ENCODE peak calls at places on chromosomes 1 and 21, in four cellular contexts. W is naive thymus-derived CD4-positive, alpha-beta T cell; D is substantia nigra; B is OCI-LY7. F is an unnamed sample.

GRCh38 chr1:85417017-85417416 is 47.9 kb downstream of the DDAH1 start:
- DNase-seq in W (no peak), D (no peak), B (no peak), F (no peak)

GRCh38 chr1:58841455-58841854 is 57.6 kb upstream of the JUN start:
- DNase-seq in W (no peak), D (no peak), B (peak), F (peak)

GRCh38 chr1:24925082-24925779 is 4.8 kb downstream of the RUNX3 start:
- DNase-seq in W (peak), D (no peak), B (no peak), F (peak)

GRCh38 chr1:60563777-60564176 is 490.2 kb upstream of the C1orf87 start:
- DNase-seq in W (no peak), D (no peak), B (no peak), F (no peak)

GRCh38 chr1:62687903-62688686 is at the start of gene DOCK7:
- DNase-seq in W (peak), D (peak), B (peak), F (peak)

GRCh38 chr1:201422436-201423030 is 1.0 kb upstream of the TNNI1 start:
- DNase-seq in W (no peak), D (no peak), B (peak), F (no peak)

GRCh38 chr1:94071391-94071790 is 49.6 kb downstream of the ABCA4 start:
- DNase-seq in W (no peak), D (no peak), B (no peak), F (no peak)

GRCh38 chr1:116573388-116574100 is 2.7 kb upstream of the CD58 start:
- DNase-seq in W (no peak), D (no peak), B (no peak), F (no peak)

GRCh38 chr1:12570291-12570690 is 47.7 kb downstream of the DHRS3 start:
- DNase-seq in W (no peak), D (no peak), B (no peak), F (no peak)

GRCh38 chr1:245207056-245207638 is 52.4 kb downstream of the KIF26B start:
- DNase-seq in W (no peak), D (no peak), B (no peak), F (no peak)

GRCh38 chr1:85894651-85895050 is 186.4 kb upstream of the ZNHIT6 start:
- DNase-seq in W (no peak), D (no peak), B (peak), F (no peak)

GRCh38 chr1:54172614-54173312 is 20.0 kb upstream of the CDCP2 start:
- DNase-seq in W (no peak), D (no peak), B (no peak), F (no peak)

GRCh38 chr1:234272656-234273312 is 100.5 kb upstream of the COA6 start:
- DNase-seq in W (no peak), D (no peak), B (no peak), F (no peak)

GRCh38 chr1:112938188-112938587 is 17.8 kb downstream of the SLC16A1 start:
- DNase-seq in W (no peak), D (no peak), B (no peak), F (no peak)

GRCh38 chr1:199780948-199781347 is 246.6 kb upstream of the NR5A2 start:
- DNase-seq in W (no peak), D (no peak), B (no peak), F (no peak)

GRCh38 chr1:2374260-2375155 is 16.8 kb downstream of the MORN1 start:
- DNase-seq in W (no peak), D (no peak), B (no peak), F (no peak)

GRCh38 chr1:244063498-244063897 is 12.4 kb downstream of the ZBTB18 start:
- DNase-seq in W (no peak), D (no peak), B (no peak), F (no peak)

GRCh38 chr1:234613992-234614584 is 4.1 kb upstream of the IRF2BP2 start:
- DNase-seq in W (no peak), D (no peak), B (no peak), F (no peak)

GRCh38 chr1:205976708-205977107 is 26.5 kb downstream of the RAB7B start:
- DNase-seq in W (no peak), D (no peak), B (no peak), F (no peak)

GRCh38 chr1:53590581-53591515 is 131.6 kb downstream of the DMRTB1 start:
- DNase-seq in W (no peak), D (no peak), B (no peak), F (no peak)

GRCh38 chr1:240027059-240027462 is 64.6 kb upstream of the FMN2 start:
- DNase-seq in W (no peak), D (no peak), B (peak), F (no peak)

GRCh38 chr1:154682252-154682651 is 74.3 kb upstream of the ADAR start:
- DNase-seq in W (no peak), D (no peak), B (no peak), F (no peak)

GRCh38 chr1:156320560-156320959 is 17.5 kb downstream of the CCT3 start:
- DNase-seq in W (no peak), D (no peak), B (no peak), F (no peak)

GRCh38 chr1:54980046-54980527 is 341 bp upstream of the TMEM61 start:
- DNase-seq in W (no peak), D (no peak), B (no peak), F (no peak)

GRCh38 chr1:157136133-157136532 is 2.1 kb downstream of the ETV3 start:
- DNase-seq in W (no peak), D (no peak), B (no peak), F (no peak)

GRCh38 chr1:230067441-230067870 is 418 bp downstream of the GALNT2 start:
- DNase-seq in W (no peak), D (no peak), B (no peak), F (peak)

GRCh38 chr1:222455188-222455879 is 92.6 kb downstream of the HHIPL2 start:
- DNase-seq in W (peak), D (peak), B (peak), F (peak)

GRCh38 chr1:178534137-178534868 is 21.4 kb downstream of the TEX35 start:
- DNase-seq in W (no peak), D (no peak), B (no peak), F (no peak)

GRCh38 chr21:30193201-30193600 is 22.7 kb downstream of the CLDN8 start:
- DNase-seq in W (no peak), D (no peak), B (no peak), F (no peak)

GRCh38 chr21:26365849-26366248 is 195.3 kb upstream of the APP start:
- DNase-seq in W (no peak), D (no peak), B (no peak), F (no peak)

GRCh38 chr1:155871390-155871789 is 12.0 kb downstream of the SYT11 start:
- DNase-seq in W (no peak), D (peak), B (no peak), F (no peak)

GRCh38 chr1:235442788-235443429 is 61.3 kb downstream of the B3GALNT2 start:
- DNase-seq in W (no peak), D (no peak), B (no peak), F (no peak)

GRCh38 chr1:51147394-51147793 is 45.4 kb downstream of the C1orf185 start:
- DNase-seq in W (no peak), D (no peak), B (no peak), F (no peak)

GRCh38 chr1:24909388-24909898 is 20.6 kb downstream of the RUNX3 start:
- DNase-seq in W (no peak), D (no peak), B (no peak), F (no peak)

GRCh38 chr1:58006421-58007032 is 540.0 kb downstream of the OMA1 start:
- DNase-seq in W (no peak), D (no peak), B (no peak), F (no peak)

GRCh38 chr1:216499581-216500272 is 76.5 kb upstream of the USH2A start:
- DNase-seq in W (no peak), D (no peak), B (no peak), F (no peak)

GRCh38 chr1:216498277-216498676 is 75.0 kb upstream of the USH2A start:
- DNase-seq in W (no peak), D (no peak), B (no peak), F (no peak)

GRCh38 chr1:216502528-216503162 is 79.4 kb upstream of the USH2A start:
- DNase-seq in W (no peak), D (no peak), B (no peak), F (no peak)

DNA sequence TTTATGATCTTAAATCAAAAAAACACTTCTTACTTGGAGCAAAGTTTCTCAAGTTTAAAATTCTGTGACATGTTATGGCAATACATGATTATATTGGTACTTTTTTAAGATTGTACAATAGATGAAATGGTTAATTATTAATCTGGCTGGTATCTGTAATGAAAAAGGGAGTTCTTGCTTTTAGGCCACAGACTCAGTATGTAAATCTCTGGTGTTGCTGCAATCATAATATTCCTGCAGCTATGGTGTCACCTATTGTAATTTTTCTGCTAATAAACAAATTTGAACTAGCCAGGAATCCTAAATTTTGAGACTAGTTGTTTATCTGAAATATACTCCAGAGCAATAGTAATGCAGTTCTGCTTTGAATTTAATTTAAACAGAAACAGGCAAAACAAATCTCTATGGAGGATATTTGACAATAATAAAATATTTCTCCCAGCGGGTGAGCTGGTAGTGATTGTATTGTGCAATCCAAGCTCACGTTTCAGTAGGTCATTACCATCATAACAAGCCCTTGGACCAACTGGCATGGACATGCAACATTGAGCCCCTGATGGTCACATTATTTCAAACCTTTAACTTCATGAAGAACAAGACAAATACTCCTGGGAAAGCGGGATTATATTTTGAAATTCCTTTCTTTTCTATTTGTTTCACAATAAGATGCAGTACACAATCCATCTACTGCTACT is 77.2 kb upstream of the USH2A start:
- DNase-seq in W (no peak), D (no peak), B (no peak), F (no peak)
- H3K27ac ChIP-seq in W (no peak), D (no peak), B (no peak), F (no peak)

DNA sequence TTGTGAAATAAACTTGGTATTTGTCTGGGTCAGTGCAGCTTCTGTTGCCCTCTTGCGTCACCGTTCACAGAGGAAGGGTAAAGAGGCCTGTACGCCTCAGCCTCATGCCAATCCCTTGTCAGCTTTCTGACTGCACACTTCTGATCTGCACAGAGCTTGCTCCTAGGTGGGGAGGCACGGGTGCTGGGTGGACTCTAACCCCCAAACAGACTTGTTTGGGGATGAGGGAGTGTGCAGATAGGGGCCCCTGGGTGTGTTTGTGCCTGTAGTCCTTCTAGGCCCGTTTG is 803 bp upstream of the B4GALT2 start:
- DNase-seq in W (no peak), D (no peak), B (no peak), F (no peak)
- H3K27ac ChIP-seq in W (no peak), D (peak), B (no peak), F (no peak)

DNA sequence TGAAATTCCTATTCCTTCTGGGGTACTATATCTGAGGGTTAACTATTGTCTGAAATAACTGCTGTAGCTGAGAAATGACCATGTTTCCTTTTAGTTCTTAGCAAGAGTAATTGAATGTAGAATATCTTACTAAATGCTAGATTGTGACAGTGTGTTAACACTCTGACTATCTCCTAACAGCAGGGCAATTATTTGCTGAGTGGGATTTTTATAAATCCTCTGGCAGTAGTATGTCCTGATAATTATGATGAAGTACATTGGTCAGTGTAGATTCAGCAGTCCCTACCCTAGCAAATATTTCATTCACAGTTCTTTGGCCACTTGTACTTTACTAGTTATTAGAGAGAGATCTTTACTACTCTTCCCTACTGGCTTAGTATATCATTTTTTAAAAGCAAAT is 138.6 kb downstream of the SPATA17 start:
- DNase-seq in W (no peak), D (no peak), B (no peak), F (no peak)
- H3K27ac ChIP-seq in W (no peak), D (no peak), B (no peak), F (no peak)

GRCh38 chr1:207205613-207206009 is 101.6 kb downstream of the C4BPA start:
- DNase-seq in W (no peak), D (no peak), B (no peak), F (no peak)
- H3K27ac ChIP-seq in W (no peak), D (no peak), B (no peak), F (no peak)

GRCh38 chr21:36654341-36654740 is 44.6 kb upstream of the SIM2 start:
- DNase-seq in W (no peak), D (peak), B (no peak), F (no peak)
- H3K27ac ChIP-seq in W (no peak), D (peak), B (no peak), F (no peak)

DNA sequence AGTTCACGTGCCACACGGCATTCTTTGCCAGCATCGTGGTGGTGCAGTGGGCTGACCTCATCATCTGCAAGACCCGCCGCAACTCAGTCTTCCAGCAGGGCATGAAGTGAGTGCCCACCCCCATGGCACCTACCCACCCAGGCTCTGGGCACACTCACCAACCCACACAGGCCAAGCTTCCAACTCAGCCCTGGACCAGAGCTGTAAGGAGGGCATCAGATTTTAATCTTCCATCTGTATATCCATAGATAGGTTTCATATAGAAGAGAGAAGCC is 14.5 kb upstream of the ATP1A4 start:
- DNase-seq in W (no peak), D (no peak), B (no peak), F (no peak)
- H3K27ac ChIP-seq in W (no peak), D (no peak), B (no peak), F (no peak)

GRCh38 chr1:10267946-10268345 is 57.6 kb downstream of the KIF1B start:
- DNase-seq in W (no peak), D (no peak), B (no peak), F (no peak)
- H3K27ac ChIP-seq in W (no peak), D (no peak), B (no peak), F (no peak)

GRCh38 chr1:21307663-21308062 is 17.4 kb upstream of the ECE1 start:
- DNase-seq in W (no peak), D (no peak), B (no peak), F (no peak)
- H3K27ac ChIP-seq in W (no peak), D (no peak), B (no peak), F (peak)

GRCh38 chr1:207956976-207957375 is 46.1 kb upstream of the CD34 start:
- DNase-seq in W (no peak), D (no peak), B (no peak), F (no peak)

GRCh38 chr1:207958376-207959139 is 47.6 kb upstream of the CD34 start:
- DNase-seq in W (no peak), D (no peak), B (no peak), F (no peak)

GRCh38 chr1:207962716-207963428 is 51.9 kb upstream of the CD34 start:
- DNase-seq in W (no peak), D (peak), B (no peak), F (no peak)

GRCh38 chr1:207959995-207960745 is 49.2 kb upstream of the CD34 start:
- DNase-seq in W (no peak), D (no peak), B (no peak), F (no peak)

GRCh38 chr1:207959141-207959825 is 48.4 kb upstream of the CD34 start:
- DNase-seq in W (no peak), D (no peak), B (no peak), F (peak)
- H3K27ac ChIP-seq in W (no peak), D (peak), B (no peak), F (no peak)